ENCODE peak calls at places on chromosomes 13 and 19, in four cellular contexts. One of them, this sample, is unnamed.

GRCh38 chr19:4829001-4829712 is 2.4 kb downstream of the TICAM1 start:
- DNase-seq in stomach: peak
- DNase-seq in sigmoid colon: no peak
- DNase-seq in SK-N-MC: no peak
- DNase-seq in this sample: no peak

GRCh38 chr13:52869050-52869449 is 20.6 kb upstream of the PCDH8 start:
- DNase-seq in SK-N-MC: no peak
- DNase-seq in sigmoid colon: no peak
- DNase-seq in stomach: no peak
- DNase-seq in this sample: no peak

GRCh38 chr13:95122063-95122462 is 179.2 kb downstream of the ABCC4 start:
- DNase-seq in stomach: no peak
- DNase-seq in sigmoid colon: no peak
- DNase-seq in SK-N-MC: no peak
- DNase-seq in this sample: no peak

GRCh38 chr13:101487046-101487830 is 34.8 kb downstream of the ITGBL1 start:
- DNase-seq in stomach: no peak
- DNase-seq in SK-N-MC: no peak
- DNase-seq in sigmoid colon: no peak
- DNase-seq in this sample: no peak

GRCh38 chr19:7067716-7068115 is 1.8 kb upstream of the ZNF557 start:
- DNase-seq in SK-N-MC: no peak
- DNase-seq in stomach: no peak
- DNase-seq in sigmoid colon: no peak
- DNase-seq in this sample: no peak

GRCh38 chr19:6278740-6279619 is 795 bp downstream of the MLLT1 start:
- DNase-seq in stomach: no peak
- DNase-seq in SK-N-MC: no peak
- DNase-seq in sigmoid colon: no peak
- DNase-seq in this sample: no peak

GRCh38 chr13:113958373-113958772 is 15.5 kb downstream of the C13orf46 start:
- DNase-seq in SK-N-MC: no peak
- DNase-seq in sigmoid colon: no peak
- DNase-seq in stomach: no peak
- DNase-seq in this sample: no peak

GRCh38 chr19:29640231-29640630 is 25.0 kb upstream of the PLEKHF1 start:
- DNase-seq in stomach: no peak
- DNase-seq in SK-N-MC: no peak
- DNase-seq in sigmoid colon: no peak
- DNase-seq in this sample: no peak

GRCh38 chr19:17579523-17580244 is 24.2 kb downstream of the COLGALT1 start:
- DNase-seq in stomach: no peak
- DNase-seq in SK-N-MC: no peak
- DNase-seq in sigmoid colon: no peak
- DNase-seq in this sample: peak

GRCh38 chr13:109785141-109785891 is 1.1 kb downstream of the IRS2 start:
- DNase-seq in stomach: peak
- DNase-seq in SK-N-MC: no peak
- DNase-seq in sigmoid colon: peak
- DNase-seq in this sample: peak
- TF ChIP-seq POLR2AphosphoS5 in stomach: peak
- TF ChIP-seq POLR2AphosphoS5 in SK-N-MC: peak
- TF ChIP-seq POLR2AphosphoS5 in sigmoid colon: no peak
- TF ChIP-seq POLR2AphosphoS5 in this sample: no peak

GRCh38 chr19:19823916-19824315 is 2.4 kb upstream of the ZNF506 start:
- DNase-seq in stomach: no peak
- DNase-seq in sigmoid colon: no peak
- DNase-seq in SK-N-MC: no peak
- DNase-seq in this sample: no peak
- TF ChIP-seq POLR2AphosphoS5 in stomach: no peak
- TF ChIP-seq POLR2AphosphoS5 in sigmoid colon: no peak
- TF ChIP-seq POLR2AphosphoS5 in SK-N-MC: no peak
- TF ChIP-seq POLR2AphosphoS5 in this sample: no peak

GRCh38 chr19:39032164-39032918 is at the start of gene FBXO27:
- DNase-seq in SK-N-MC: no peak
- DNase-seq in stomach: no peak
- DNase-seq in sigmoid colon: no peak
- DNase-seq in this sample: peak

GRCh38 chr19:39031368-39032163 is 783 bp downstream of the FBXO27 start:
- DNase-seq in sigmoid colon: peak
- DNase-seq in SK-N-MC: no peak
- DNase-seq in stomach: peak
- DNase-seq in this sample: peak

GRCh38 chr19:39024875-39025641 is 7.3 kb downstream of the FBXO27 start:
- DNase-seq in SK-N-MC: no peak
- DNase-seq in stomach: no peak
- DNase-seq in sigmoid colon: no peak
- DNase-seq in this sample: no peak

GRCh38 chr19:39030854-39031367 is 1.4 kb downstream of the FBXO27 start:
- DNase-seq in stomach: no peak
- DNase-seq in SK-N-MC: no peak
- DNase-seq in sigmoid colon: no peak
- DNase-seq in this sample: no peak
- TF ChIP-seq POLR2AphosphoS5 in stomach: no peak
- TF ChIP-seq POLR2AphosphoS5 in SK-N-MC: no peak
- TF ChIP-seq POLR2AphosphoS5 in sigmoid colon: no peak
- TF ChIP-seq POLR2AphosphoS5 in this sample: no peak

DNA sequence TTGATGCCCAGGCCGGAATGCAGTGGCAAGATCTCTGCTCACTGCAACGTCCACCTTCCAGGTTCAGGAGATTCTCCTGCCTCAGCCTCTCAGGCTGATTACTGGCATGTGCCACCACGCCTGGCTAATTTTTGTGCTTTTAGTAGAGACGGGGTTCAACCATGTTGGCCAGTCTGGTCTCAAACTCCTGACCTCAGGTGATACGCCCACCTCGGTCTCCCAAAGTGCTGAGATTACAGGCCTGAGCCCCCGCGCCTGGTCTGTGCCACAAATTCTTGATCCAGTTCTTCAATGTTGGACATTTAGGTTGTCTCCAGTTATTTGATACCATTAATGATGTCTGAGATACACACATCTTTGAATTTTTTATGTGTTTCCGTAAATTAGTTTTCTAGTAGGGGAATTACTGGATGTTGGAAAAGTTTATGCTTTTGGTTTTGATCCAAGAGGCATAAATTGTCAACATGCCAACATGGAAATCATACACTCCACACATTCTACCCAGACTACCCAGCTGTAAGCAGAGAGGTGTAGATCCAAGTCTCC is 525 bp upstream of the COG3 start:
- DNase-seq in stomach: no peak
- DNase-seq in sigmoid colon: no peak
- DNase-seq in SK-N-MC: no peak
- DNase-seq in this sample: no peak
- TF ChIP-seq POLR2AphosphoS5 in stomach: no peak
- TF ChIP-seq POLR2AphosphoS5 in sigmoid colon: no peak
- TF ChIP-seq POLR2AphosphoS5 in SK-N-MC: no peak
- TF ChIP-seq POLR2AphosphoS5 in this sample: no peak

GRCh38 chr19:35842666-35843272 is 9.5 kb downstream of the NPHS1 start:
- DNase-seq in sigmoid colon: no peak
- DNase-seq in stomach: no peak
- DNase-seq in SK-N-MC: no peak
- DNase-seq in this sample: no peak

GRCh38 chr19:35843676-35844481 is 8.4 kb downstream of the NPHS1 start:
- DNase-seq in stomach: peak
- DNase-seq in SK-N-MC: no peak
- DNase-seq in sigmoid colon: no peak
- DNase-seq in this sample: peak

GRCh38 chr19:35845215-35846037 is 6.9 kb downstream of the NPHS1 start:
- DNase-seq in SK-N-MC: no peak
- DNase-seq in sigmoid colon: no peak
- DNase-seq in stomach: no peak
- DNase-seq in this sample: peak

GRCh38 chr19:35846038-35846668 is 6.2 kb downstream of the NPHS1 start:
- DNase-seq in sigmoid colon: no peak
- DNase-seq in stomach: no peak
- DNase-seq in SK-N-MC: no peak
- DNase-seq in this sample: no peak

GRCh38 chr19:35844482-35845214 is 7.7 kb downstream of the NPHS1 start:
- DNase-seq in sigmoid colon: no peak
- DNase-seq in stomach: no peak
- DNase-seq in SK-N-MC: no peak
- DNase-seq in this sample: no peak
- TF ChIP-seq POLR2AphosphoS5 in sigmoid colon: no peak
- TF ChIP-seq POLR2AphosphoS5 in stomach: no peak
- TF ChIP-seq POLR2AphosphoS5 in SK-N-MC: no peak
- TF ChIP-seq POLR2AphosphoS5 in this sample: no peak

This sample was measured in SK-N-SH.